ENCODE peak calls at places on chromosome 2, in four cellular contexts. One of them, this sample, is unnamed.

GRCh38 chr2:142937347-142937746 is 59.9 kb downstream of the KYNU start:
- DNase-seq in HepG2: no peak
- DNase-seq in K562: peak; percentile 24
- DNase-seq in GM12878: no peak
- DNase-seq in this sample: no peak

GRCh38 chr2:102664439-102665042 is 45.2 kb downstream of the SLC9A2 start:
- DNase-seq in HepG2: peak; percentile 27
- DNase-seq in K562: peak; percentile 86
- DNase-seq in GM12878: peak; percentile 25
- DNase-seq in this sample: no peak

GRCh38 chr2:64632855-64633819 is 20.6 kb downstream of the SERTAD2 start:
- DNase-seq in HepG2: no peak
- DNase-seq in K562: no peak
- DNase-seq in GM12878: no peak
- DNase-seq in this sample: no peak

GRCh38 chr2:182980115-182980514 is 58.1 kb downstream of the NCKAP1 start:
- DNase-seq in HepG2: peak; percentile 36
- DNase-seq in K562: peak; percentile 28
- DNase-seq in GM12878: no peak
- DNase-seq in this sample: no peak

GRCh38 chr2:227788556-227788955 is 25.1 kb upstream of the CCL20 start:
- DNase-seq in HepG2: no peak
- DNase-seq in K562: no peak
- DNase-seq in GM12878: no peak
- DNase-seq in this sample: no peak

GRCh38 chr2:195612515-195613495 is 44.2 kb upstream of the SLC39A10 start:
- DNase-seq in HepG2: peak; percentile 57
- DNase-seq in K562: no peak
- DNase-seq in GM12878: no peak
- DNase-seq in this sample: peak; percentile 70

GRCh38 chr2:238388794-238389193 is 37.9 kb upstream of the ASB1 start:
- DNase-seq in HepG2: no peak
- DNase-seq in K562: no peak
- DNase-seq in GM12878: no peak
- DNase-seq in this sample: no peak

GRCh38 chr2:13652531-13653313 is 936.0 kb downstream of the TRIB2 start:
- DNase-seq in HepG2: no peak
- DNase-seq in K562: no peak
- DNase-seq in GM12878: no peak
- DNase-seq in this sample: no peak

GRCh38 chr2:203586696-203587095 is 51.6 kb upstream of the RAPH1 start:
- DNase-seq in HepG2: no peak
- DNase-seq in K562: no peak
- DNase-seq in GM12878: no peak
- DNase-seq in this sample: no peak

GRCh38 chr2:54597153-54597827 is 126.2 kb upstream of the EML6 start:
- DNase-seq in HepG2: no peak
- DNase-seq in K562: no peak
- DNase-seq in GM12878: no peak
- DNase-seq in this sample: no peak

GRCh38 chr2:20501974-20502373 is 55.1 kb downstream of the RHOB start:
- DNase-seq in HepG2: no peak
- DNase-seq in K562: peak; percentile 38
- DNase-seq in GM12878: no peak
- DNase-seq in this sample: no peak

GRCh38 chr2:213021971-213022899 is 129.2 kb downstream of the IKZF2 start:
- DNase-seq in HepG2: no peak
- DNase-seq in K562: no peak
- DNase-seq in GM12878: peak; percentile 87
- DNase-seq in this sample: no peak

GRCh38 chr2:206083602-206084467 is 2.1 kb downstream of the INO80D start:
- DNase-seq in HepG2: no peak
- DNase-seq in K562: peak; percentile 31
- DNase-seq in GM12878: peak; percentile 27
- DNase-seq in this sample: peak; percentile 82

GRCh38 chr2:195694553-195694952 is 37.5 kb downstream of the SLC39A10 start:
- DNase-seq in HepG2: no peak
- DNase-seq in K562: peak; percentile 11
- DNase-seq in GM12878: no peak
- DNase-seq in this sample: no peak

GRCh38 chr2:34241905-34242740 is 643.0 kb upstream of the FAM98A start:
- DNase-seq in HepG2: no peak
- DNase-seq in K562: no peak
- DNase-seq in GM12878: no peak
- DNase-seq in this sample: no peak

GRCh38 chr2:71223767-71224333 is 3.1 kb downstream of the PAIP2B start:
- DNase-seq in HepG2: peak; percentile 52
- DNase-seq in K562: peak; percentile 56
- DNase-seq in GM12878: no peak
- DNase-seq in this sample: peak; percentile 71

GRCh38 chr2:106284255-106284654 is 90.2 kb upstream of the UXS1 start:
- DNase-seq in HepG2: no peak
- DNase-seq in K562: no peak
- DNase-seq in GM12878: no peak
- DNase-seq in this sample: no peak

DNA sequence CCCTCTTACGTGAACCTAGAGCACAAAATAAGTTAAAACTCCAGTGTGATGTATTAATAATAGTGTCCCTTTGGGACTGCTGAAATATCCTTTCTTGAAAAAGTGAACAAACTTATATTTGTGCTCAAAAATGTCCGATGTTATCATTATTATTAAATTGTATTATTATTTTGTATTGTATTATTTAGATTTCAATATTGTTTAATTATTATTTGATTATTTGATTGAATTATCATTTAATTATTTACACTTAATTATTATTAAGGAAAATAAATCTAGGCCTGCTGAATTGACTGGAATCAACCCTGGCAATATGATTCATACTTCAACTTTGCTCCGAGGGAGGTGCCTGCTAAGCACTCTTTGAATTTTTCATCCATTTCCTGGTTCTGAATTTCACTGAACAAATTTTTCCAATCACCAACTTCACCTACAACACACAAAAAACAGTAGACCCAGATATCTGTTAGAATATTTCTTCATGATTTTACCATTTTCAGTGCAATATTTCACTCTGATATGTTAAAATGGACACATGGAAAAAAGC is 10.9 kb upstream of the EIF2AK2 start:
- DNase-seq in HepG2: no peak
- DNase-seq in K562: no peak
- DNase-seq in GM12878: no peak
- DNase-seq in this sample: no peak
- TF ChIP-seq CBFB in HepG2: no peak
- TF ChIP-seq CBFB in K562: no peak
- TF ChIP-seq CBFB in GM12878: no peak
- TF ChIP-seq CBFB in this sample: no peak

GRCh38 chr2:98732430-98733051 is 1.6 kb upstream of the MGAT4A start:
- DNase-seq in HepG2: no peak
- DNase-seq in K562: no peak
- DNase-seq in GM12878: no peak
- DNase-seq in this sample: no peak

GRCh38 chr2:98734157-98734556 is 3.2 kb upstream of the MGAT4A start:
- DNase-seq in HepG2: no peak
- DNase-seq in K562: no peak
- DNase-seq in GM12878: no peak
- DNase-seq in this sample: no peak

GRCh38 chr2:98736464-98736889 is 5.5 kb upstream of the MGAT4A start:
- DNase-seq in HepG2: peak; percentile 52
- DNase-seq in K562: no peak
- DNase-seq in GM12878: no peak
- DNase-seq in this sample: no peak

GRCh38 chr2:98737848-98738247 is 6.9 kb upstream of the MGAT4A start:
- DNase-seq in HepG2: no peak
- DNase-seq in K562: no peak
- DNase-seq in GM12878: no peak
- DNase-seq in this sample: no peak

GRCh38 chr2:98734823-98735260 is 3.9 kb upstream of the MGAT4A start:
- DNase-seq in HepG2: peak; percentile 95
- DNase-seq in K562: peak; percentile 67
- DNase-seq in GM12878: no peak
- DNase-seq in this sample: no peak
- TF ChIP-seq CBFB in HepG2: peak; percentile 98
- TF ChIP-seq CBFB in K562: no peak
- TF ChIP-seq CBFB in GM12878: no peak
- TF ChIP-seq CBFB in this sample: no peak

DNA sequence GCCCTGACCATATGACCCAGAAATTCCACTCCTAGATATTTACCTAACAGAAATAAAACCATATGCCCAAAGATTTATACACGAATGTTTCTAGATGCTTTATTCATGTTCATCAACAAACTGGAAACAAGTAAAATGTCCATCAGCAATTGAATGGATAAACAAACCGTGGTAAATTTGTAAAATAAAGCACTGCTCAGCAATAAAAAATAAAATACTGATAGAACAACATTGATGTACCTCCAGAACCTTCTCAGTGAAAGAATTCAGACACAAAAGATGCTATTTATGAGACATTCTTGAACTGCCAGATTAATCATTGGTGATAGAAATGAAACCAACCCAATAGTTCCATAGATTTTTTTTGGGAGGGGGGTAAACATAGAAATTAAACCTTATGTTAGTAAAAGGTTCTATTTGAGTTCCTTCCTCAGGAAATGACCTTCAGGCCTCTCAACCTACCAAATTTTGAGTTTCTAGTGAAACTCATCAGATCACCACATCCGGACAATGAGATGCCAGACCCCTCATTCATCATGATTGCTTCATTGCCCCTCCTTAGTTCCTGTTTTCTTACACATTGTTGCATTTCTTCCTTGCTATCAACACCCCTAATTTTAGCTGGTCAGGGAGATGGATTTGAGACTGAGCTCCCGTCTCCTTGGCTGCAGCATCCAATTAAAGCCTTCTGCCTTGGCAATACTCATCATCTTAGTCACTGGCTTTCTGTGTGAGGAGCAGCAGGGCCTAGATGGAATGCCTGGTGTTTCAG is 203.5 kb downstream of the LPIN1 start:
- DNase-seq in HepG2: no peak
- DNase-seq in K562: no peak
- DNase-seq in GM12878: no peak
- DNase-seq in this sample: no peak
- TF ChIP-seq CBFB in HepG2: no peak
- TF ChIP-seq CBFB in K562: no peak
- TF ChIP-seq CBFB in GM12878: no peak
- TF ChIP-seq CBFB in this sample: no peak

DNA sequence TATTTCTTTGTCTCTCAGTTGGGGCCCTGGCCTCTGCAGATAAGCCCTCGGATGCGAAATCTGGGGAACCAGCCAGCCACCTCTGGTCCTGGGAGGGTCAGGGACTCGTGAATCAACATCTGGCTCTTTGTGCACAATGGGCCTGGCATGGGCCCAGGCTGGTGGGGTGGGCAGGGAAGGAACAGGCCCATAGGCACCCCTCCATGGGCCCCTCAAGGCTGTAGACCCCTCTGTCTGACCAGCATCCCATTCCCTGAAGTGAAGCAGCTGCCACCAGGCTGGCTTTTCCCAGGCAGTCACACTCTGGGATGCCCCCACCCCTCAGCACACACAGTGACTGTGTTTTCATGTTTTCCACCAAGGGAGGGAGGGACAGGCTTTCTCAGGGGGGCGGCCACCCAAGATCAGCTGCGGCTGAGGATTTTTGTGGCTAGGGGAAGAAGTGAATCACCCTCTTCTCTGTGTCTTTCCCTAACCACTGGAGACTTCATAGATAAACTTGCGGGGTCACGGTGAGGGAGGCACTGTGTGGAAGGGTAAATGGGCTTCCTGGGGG is 166.0 kb downstream of the AGAP1 start:
- DNase-seq in HepG2: peak; percentile 23
- DNase-seq in K562: peak; percentile 28
- DNase-seq in GM12878: no peak
- DNase-seq in this sample: no peak
- TF ChIP-seq CBFB in HepG2: no peak
- TF ChIP-seq CBFB in K562: no peak
- TF ChIP-seq CBFB in GM12878: no peak
- TF ChIP-seq CBFB in this sample: no peak

GRCh38 chr2:237282568-237283128 is 131.3 kb downstream of the COL6A3 start:
- DNase-seq in HepG2: no peak
- DNase-seq in K562: no peak
- DNase-seq in GM12878: no peak
- DNase-seq in this sample: no peak
- TF ChIP-seq CBFB in HepG2: no peak
- TF ChIP-seq CBFB in K562: no peak
- TF ChIP-seq CBFB in GM12878: no peak
- TF ChIP-seq CBFB in this sample: no peak

GRCh38 chr2:235046561-235046960 is 94.7 kb downstream of the SH3BP4 start:
- DNase-seq in HepG2: no peak
- DNase-seq in K562: no peak
- DNase-seq in GM12878: no peak
- DNase-seq in this sample: no peak

GRCh38 chr2:235048549-235048948 is 96.7 kb downstream of the SH3BP4 start:
- DNase-seq in HepG2: no peak
- DNase-seq in K562: no peak
- DNase-seq in GM12878: no peak
- DNase-seq in this sample: no peak

GRCh38 chr2:235045973-235046343 is 94.1 kb downstream of the SH3BP4 start:
- DNase-seq in HepG2: no peak
- DNase-seq in K562: no peak
- DNase-seq in GM12878: no peak
- DNase-seq in this sample: no peak

GRCh38 chr2:235049069-235049468 is 97.3 kb downstream of the SH3BP4 start:
- DNase-seq in HepG2: no peak
- DNase-seq in K562: no peak
- DNase-seq in GM12878: no peak
- DNase-seq in this sample: no peak

DNA sequence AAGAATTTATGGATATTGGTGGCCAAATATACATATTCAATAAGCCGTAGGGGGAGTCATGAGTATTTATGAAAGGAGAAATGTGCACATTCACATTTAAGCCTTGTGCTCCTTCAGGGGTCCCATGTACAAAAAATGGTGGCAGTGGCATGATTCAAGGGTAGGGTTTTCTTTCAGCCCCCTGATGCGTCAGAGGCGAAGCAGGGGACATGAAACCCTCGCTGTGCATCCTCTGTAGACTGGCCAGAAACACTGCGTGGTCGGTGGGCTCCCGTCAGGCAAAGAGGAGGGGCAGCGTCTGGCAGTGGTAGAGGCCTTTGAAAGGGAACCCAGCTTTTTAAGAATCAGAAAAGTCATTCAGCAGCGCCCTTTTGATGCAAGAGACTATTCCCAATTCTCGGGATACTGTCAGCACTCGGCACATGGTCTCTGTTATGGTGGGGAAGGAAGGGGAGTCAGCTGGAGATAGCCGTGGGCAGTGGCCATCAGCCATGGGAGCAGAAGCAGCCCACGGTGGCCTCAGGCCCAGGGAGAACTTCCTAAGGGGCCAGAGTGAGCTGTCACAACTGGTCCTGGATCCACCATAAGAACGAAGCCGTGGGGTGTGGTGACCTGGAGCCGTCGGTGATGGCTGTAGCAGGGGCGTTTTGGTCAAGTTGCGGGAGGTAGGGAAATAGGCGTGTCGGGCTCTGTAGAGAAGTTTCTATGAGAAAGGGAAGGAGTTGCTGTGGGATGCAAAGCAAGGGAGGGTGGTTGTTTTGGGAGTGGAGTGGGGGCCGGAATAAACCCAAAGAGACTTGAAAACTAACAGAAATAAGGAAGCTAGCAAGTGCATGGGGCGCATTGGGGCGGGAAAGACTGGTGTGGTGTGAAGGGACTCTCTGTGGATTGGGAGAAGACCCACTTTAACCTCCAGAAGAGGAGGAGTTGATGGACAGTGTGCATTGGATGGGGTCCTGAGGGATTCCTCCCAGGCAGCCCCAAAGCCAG is 95.6 kb downstream of the SH3BP4 start:
- DNase-seq in HepG2: no peak
- DNase-seq in K562: no peak
- DNase-seq in GM12878: no peak
- DNase-seq in this sample: no peak
- TF ChIP-seq CBFB in HepG2: no peak
- TF ChIP-seq CBFB in K562: no peak
- TF ChIP-seq CBFB in GM12878: no peak
- TF ChIP-seq CBFB in this sample: no peak

This sample was measured in WTC11.